ENCODE peak calls at places on chromosomes 5 and 9, in four cellular contexts. S is HCT116, C is GM23248, O is hepatocyte. P is an unnamed sample.

GRCh38 chr5:122703214-122703613 is 71.7 kb upstream of the SNX2 start:
- DNase-seq in S (no peak), C (no peak), O (no peak), P (no peak)

GRCh38 chr5:41763096-41763495 is 107.1 kb downstream of the OXCT1 start:
- DNase-seq in S (no peak), C (peak; percentile 60), O (no peak), P (no peak)

GRCh38 chr9:12604154-12604825 is 88.9 kb upstream of the TYRP1 start:
- DNase-seq in S (no peak), C (peak; percentile 38), O (peak; percentile 30), P (no peak)

GRCh38 chr5:133749331-133749985 is 137.1 kb upstream of the FSTL4 start:
- DNase-seq in S (no peak), C (no peak), O (no peak), P (no peak)

GRCh38 chr9:113526231-113526746 is 62.8 kb downstream of the RGS3 start:
- DNase-seq in S (no peak), C (no peak), O (no peak), P (no peak)

GRCh38 chr5:30572279-30572678 is 621.2 kb upstream of the CDH6 start:
- DNase-seq in S (no peak), C (no peak), O (peak; percentile 6), P (no peak)

GRCh38 chr9:93012998-93013855 is 45.3 kb upstream of the SUSD3 start:
- DNase-seq in S (no peak), C (no peak), O (no peak), P (no peak)

GRCh38 chr5:77292026-77292757 is 81.7 kb downstream of the PDE8B start:
- DNase-seq in S (no peak), C (peak; percentile 76), O (no peak), P (no peak)

GRCh38 chr9:109624143-109624542 is 126.0 kb upstream of the PTPN3 start:
- DNase-seq in S (no peak), C (no peak), O (no peak), P (no peak)

GRCh38 chr5:59039296-59040006 is 456.6 kb downstream of the RAB3C start:
- DNase-seq in S (no peak), C (peak; percentile 90), O (peak; percentile 81), P (no peak)

GRCh38 chr5:178590141-178590923 is at the start of gene COL23A1:
- DNase-seq in S (no peak), C (peak; percentile 65), O (peak; percentile 73), P (no peak)

GRCh38 chr5:173138707-173139106 is 5.6 kb upstream of the BNIP1 start:
- DNase-seq in S (no peak), C (no peak), O (no peak), P (no peak)

GRCh38 chr9:71812385-71812784 is 44.1 kb upstream of the CEMIP2 start:
- DNase-seq in S (no peak), C (peak; percentile 47), O (no peak), P (peak; percentile 22)

GRCh38 chr9:121686930-121687541 is 35.6 kb downstream of the DAB2IP start:
- DNase-seq in S (peak; percentile 43), C (peak; percentile 78), O (peak; percentile 83), P (peak; percentile 83)

GRCh38 chr5:109192543-109193281 is 217.1 kb downstream of the PJA2 start:
- DNase-seq in S (no peak), C (no peak), O (peak; percentile 11), P (no peak)

GRCh38 chr5:103259705-103260355 is 1.3 kb downstream of the MACIR start:
- DNase-seq in S (no peak), C (peak; percentile 70), O (no peak), P (no peak)

GRCh38 chr5:110880413-110880812 is 141.6 kb downstream of the SLC25A46 start:
- DNase-seq in S (no peak), C (peak; percentile 70), O (peak; percentile 59), P (no peak)

GRCh38 chr5:1118738-1119137 is 6.9 kb upstream of the SLC12A7 start:
- DNase-seq in S (no peak), C (no peak), O (peak; percentile 82), P (no peak)

GRCh38 chr5:31962928-31963327 is 211.2 kb downstream of the GOLPH3 start:
- DNase-seq in S (peak; percentile 38), C (peak; percentile 31), O (peak; percentile 18), P (no peak)

GRCh38 chr5:177231479-177232250 is 71.9 kb downstream of the RAB24 start:
- DNase-seq in S (no peak), C (no peak), O (no peak), P (no peak)

GRCh38 chr9:107248714-107249113 is 34.4 kb upstream of the RAD23B start:
- DNase-seq in S (no peak), C (no peak), O (no peak), P (no peak)

GRCh38 chr9:131273791-131274673 is 2.3 kb downstream of the FAM78A start:
- DNase-seq in S (no peak), C (no peak), O (no peak), P (peak; percentile 59)
- H3K4me3 ChIP-seq in S (no peak overlapping the region), C (no peak overlapping the region), O (no peak overlapping the region), P (peak overlapping the region; percentile 90)

GRCh38 chr9:72856985-72857631 is 95.7 kb downstream of the ALDH1A1 start:
- DNase-seq in S (peak; percentile 65), C (peak; percentile 78), O (peak; percentile 74), P (peak; percentile 31)
- TF ChIP-seq EZH2phosphoT487 in S (no peak), C (no peak), O (no peak), P (no peak)

GRCh38 chr5:170634236-170634990 is 130.6 kb downstream of the KCNIP1 start:
- DNase-seq in S (no peak), C (no peak), O (no peak), P (no peak)

GRCh38 chr5:170631471-170632195 is 127.8 kb downstream of the KCNIP1 start:
- DNase-seq in S (peak; percentile 33), C (peak; percentile 67), O (peak; percentile 61), P (no peak)

GRCh38 chr5:170632985-170633234 is 129.1 kb downstream of the KCNIP1 start:
- DNase-seq in S (no peak), C (no peak), O (peak; percentile 85), P (peak; percentile 41)

GRCh38 chr5:170632266-170632984 is 128.6 kb downstream of the KCNIP1 start:
- DNase-seq in S (no peak), C (peak; percentile 54), O (no peak), P (no peak)

DNA sequence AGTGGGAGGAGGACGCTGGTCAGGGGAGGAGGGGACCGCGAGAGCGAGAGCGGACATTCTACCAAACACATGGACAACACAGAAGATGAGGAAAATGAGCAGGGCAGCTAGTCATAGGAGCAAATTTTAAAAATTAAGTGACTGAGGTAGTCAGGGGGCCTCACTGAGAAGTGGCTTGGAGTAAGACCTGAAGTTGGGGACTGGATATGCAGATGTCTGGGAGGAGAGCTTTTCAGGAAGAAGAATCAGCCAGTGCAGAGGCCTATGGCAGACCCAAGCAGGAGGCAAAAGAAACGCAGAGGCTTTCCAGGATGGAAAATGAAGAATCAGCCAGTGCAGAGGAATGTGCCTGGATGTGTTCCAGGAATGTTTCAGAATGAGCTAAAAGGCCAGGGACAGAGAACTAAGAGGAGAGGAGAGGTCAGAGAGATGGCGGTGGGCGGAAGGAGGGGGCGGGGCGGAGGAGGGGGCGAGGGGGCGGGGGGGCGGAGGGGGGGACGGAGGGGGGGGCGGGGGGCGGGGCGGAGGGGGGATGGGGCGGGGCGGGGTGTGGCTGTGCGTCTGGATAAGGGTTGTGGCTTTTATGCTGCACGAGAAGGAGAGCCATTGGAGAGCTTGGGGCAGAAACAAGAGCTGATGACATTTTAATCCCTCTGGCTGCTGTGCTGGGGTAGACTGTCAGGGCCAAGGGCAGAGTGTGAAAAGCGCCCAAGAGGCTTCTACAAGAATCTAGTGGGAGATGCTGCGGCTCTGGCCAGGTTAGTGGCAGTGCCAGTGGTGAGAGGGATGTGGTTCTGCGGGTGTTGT is 129.6 kb downstream of the KCNIP1 start:
- DNase-seq in S (peak; percentile 50), C (peak; percentile 82), O (peak; percentile 78), P (no peak)
- H3K4me3 ChIP-seq in S (peak overlapping the region; percentile 54), C (peak overlapping the region; percentile 52), O (peak overlapping the region; percentile 17), P (peak overlapping the region; percentile 31)

DNA sequence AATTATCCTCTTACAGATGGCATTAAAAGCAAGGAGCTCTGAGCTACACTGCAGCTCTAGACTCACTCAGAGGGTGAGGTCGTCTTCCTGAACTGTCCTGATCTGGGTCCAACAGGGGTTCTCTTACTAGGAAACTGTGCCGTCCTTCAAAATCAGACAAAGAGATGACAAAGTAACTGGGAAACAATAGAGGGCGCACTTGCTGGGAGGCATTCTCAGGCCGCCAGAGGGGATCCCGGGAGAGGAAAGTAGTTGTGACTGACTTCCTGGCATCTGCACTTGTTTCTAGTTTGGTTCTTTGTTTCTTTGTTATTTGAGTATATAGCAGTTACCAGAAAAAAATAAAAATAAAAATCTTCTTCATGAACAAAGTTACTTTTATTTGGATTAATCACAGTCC is 142.9 kb upstream of the MSX2 start:
- DNase-seq in S (no peak), C (peak; percentile 49), O (peak; percentile 75), P (peak; percentile 5)
- TF ChIP-seq EZH2phosphoT487 in S (no peak), C (no peak), O (no peak), P (no peak)

DNA sequence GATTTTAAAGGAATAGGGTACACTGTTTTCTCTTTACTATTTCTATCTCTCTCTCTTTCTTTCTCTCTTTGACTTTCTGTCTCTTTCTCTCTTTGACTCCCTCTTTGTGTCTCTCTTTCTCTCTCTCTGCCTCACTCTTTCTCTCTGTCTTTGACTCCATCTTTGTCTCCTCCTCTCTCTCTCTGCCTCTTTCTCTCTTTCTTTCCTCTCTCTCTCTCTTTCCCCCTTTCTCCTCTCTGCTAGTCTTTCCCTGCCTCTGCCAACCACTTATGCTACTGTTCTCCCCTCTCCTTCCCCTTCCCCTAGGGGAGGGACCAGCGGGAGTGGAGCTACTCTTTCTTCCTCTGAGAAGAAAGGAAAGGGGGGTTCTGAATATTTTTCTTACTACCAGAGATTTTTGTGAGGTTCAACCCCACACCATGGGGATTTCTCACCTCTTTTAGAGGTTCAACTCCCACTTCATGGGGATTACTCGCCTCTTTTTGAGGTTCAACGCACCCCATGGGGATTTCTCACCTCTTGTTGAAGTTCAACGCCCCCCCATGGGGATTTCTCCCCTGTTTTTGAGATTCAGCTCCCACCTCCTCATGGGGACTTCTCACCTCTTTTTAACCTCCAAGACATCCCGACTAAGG is 309.9 kb downstream of the NR3C1 start:
- DNase-seq in S (no peak), C (no peak), O (no peak), P (no peak)
- H3K4me3 ChIP-seq in S (no peak overlapping the region), C (no peak overlapping the region), O (no peak overlapping the region), P (no peak overlapping the region)

GRCh38 chr5:124080256-124080655 is 568.3 kb downstream of the CSNK1G3 start:
- DNase-seq in S (no peak), C (no peak), O (no peak), P (no peak)
- TF ChIP-seq EZH2phosphoT487 in S (no peak), C (no peak), O (no peak), P (no peak)

GRCh38 chr5:125326114-125326513 is 579.7 kb upstream of the ZNF608 start:
- DNase-seq in S (no peak), C (peak; percentile 77), O (peak; percentile 55), P (no peak)

GRCh38 chr5:125323613-125324012 is 577.2 kb upstream of the ZNF608 start:
- DNase-seq in S (no peak), C (no peak), O (no peak), P (no peak)

GRCh38 chr5:125325488-125325887 is 579.0 kb upstream of the ZNF608 start:
- DNase-seq in S (no peak), C (no peak), O (no peak), P (no peak)

GRCh38 chr5:125317546-125317995 is 571.1 kb upstream of the ZNF608 start:
- DNase-seq in S (no peak), C (no peak), O (no peak), P (no peak)

DNA sequence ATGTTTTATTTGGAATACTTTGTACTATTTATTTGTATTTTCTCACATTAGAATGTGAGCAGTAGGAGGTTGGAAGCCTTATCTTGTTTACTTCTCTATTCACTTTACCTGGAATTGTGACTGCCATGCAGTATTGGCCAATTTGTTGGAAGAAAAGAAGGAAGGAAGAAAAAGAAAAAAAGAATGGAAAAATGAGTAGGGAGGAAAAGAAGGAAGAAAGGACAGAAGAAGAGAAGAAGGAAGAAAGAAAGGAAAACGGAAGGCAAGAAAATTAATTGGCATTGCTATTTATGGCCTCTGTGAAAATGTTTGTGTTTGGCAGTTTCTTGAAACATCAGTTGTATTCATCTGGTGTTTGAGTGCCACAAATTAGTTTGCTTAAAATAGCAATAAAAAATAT is 575.2 kb upstream of the ZNF608 start:
- DNase-seq in S (no peak), C (no peak), O (no peak), P (no peak)
- H3K4me3 ChIP-seq in S (no peak overlapping the region), C (no peak overlapping the region), O (no peak overlapping the region), P (no peak overlapping the region)

P was measured in OCI-LY7.